ENCODE peak calls at places on chromosomes 2 and 18, in four cellular contexts. J is pancreas, B is right lobe of liver, D is adipocyte. X is an unnamed sample.

GRCh38 chr2:23599006-23599405 is 214.0 kb downstream of the KLHL29 start:
- DNase-seq in J (no peak), B (no peak), D (no peak), X (no peak)

GRCh38 chr2:207619764-207620203 is 5.4 kb downstream of the METTL21A start:
- DNase-seq in J (no peak), B (no peak), D (no peak), X (no peak)

GRCh38 chr2:20454036-20454981 is 7.4 kb downstream of the RHOB start:
- DNase-seq in J (no peak), B (no peak), D (no peak), X (no peak)

GRCh38 chr2:137435176-137435575 is 529.1 kb upstream of the HNMT start:
- DNase-seq in J (no peak), B (no peak), D (peak; percentile 14), X (no peak)

GRCh38 chr2:33411765-33412164 is 64.7 kb upstream of the RASGRP3 start:
- DNase-seq in J (no peak), B (no peak), D (peak; percentile 78), X (peak; percentile 66)

GRCh38 chr2:34670482-34670881 is 1071.4 kb upstream of the FAM98A start:
- DNase-seq in J (no peak), B (no peak), D (no peak), X (no peak)

GRCh38 chr2:74119324-74119723 is 28.4 kb downstream of the BOLA3 start:
- DNase-seq in J (no peak), B (no peak), D (peak; percentile 26), X (no peak)

GRCh38 chr18:21047116-21047515 is 64.5 kb downstream of the ROCK1 start:
- DNase-seq in J (no peak), B (no peak), D (no peak), X (no peak)

GRCh38 chr18:46761054-46761769 is 4.4 kb upstream of the ST8SIA5 start:
- DNase-seq in J (no peak), B (no peak), D (no peak), X (no peak)

GRCh38 chr2:171409436-171409971 is 24.3 kb downstream of the METTL8 start:
- DNase-seq in J (no peak), B (no peak), D (peak; percentile 43), X (peak; percentile 51)

GRCh38 chr2:196601430-196602306 is 37.8 kb upstream of the CCDC150 start:
- DNase-seq in J (no peak), B (no peak), D (peak; percentile 97), X (peak; percentile 80)

GRCh38 chr2:28587526-28588230 is 91.8 kb downstream of the PLB1 start:
- DNase-seq in J (no peak), B (no peak), D (no peak), X (no peak)

GRCh38 chr2:231483398-231484329 is 19.4 kb upstream of the NCL start:
- DNase-seq in J (no peak), B (peak; percentile 39), D (no peak), X (no peak)

GRCh38 chr2:219247678-219248642 is 2.7 kb downstream of the STK16 start:
- DNase-seq in J (no peak), B (no peak), D (no peak), X (no peak)

GRCh38 chr2:175577405-175577986 is 396.0 kb upstream of the ATP5MC3 start:
- DNase-seq in J (no peak), B (no peak), D (peak; percentile 44), X (no peak)

GRCh38 chr2:70431948-70432347 is 121.7 kb downstream of the TGFA start:
- DNase-seq in J (no peak), B (no peak), D (no peak), X (no peak)

GRCh38 chr2:23497063-23497462 is 112.1 kb downstream of the KLHL29 start:
- DNase-seq in J (no peak), B (no peak), D (no peak), X (peak; percentile 67)

GRCh38 chr2:135641156-135642068 is 100.2 kb upstream of the UBXN4 start:
- DNase-seq in J (no peak), B (no peak), D (no peak), X (no peak)

GRCh38 chr2:37890893-37891495 is 34.1 kb upstream of the RMDN2 start:
- DNase-seq in J (peak; percentile 50), B (peak; percentile 75), D (peak; percentile 90), X (peak; percentile 92)

GRCh38 chr18:25230658-25231326 is 121.2 kb downstream of the ZNF521 start:
- DNase-seq in J (peak; percentile 36), B (peak; percentile 30), D (peak; percentile 94), X (peak; percentile 73)

GRCh38 chr2:108212671-108213070 is 27.1 kb upstream of the SULT1C3 start:
- DNase-seq in J (no peak), B (no peak), D (no peak), X (no peak)

GRCh38 chr2:240360645-240361475 is 74.6 kb upstream of the GPC1 start:
- DNase-seq in J (no peak), B (no peak), D (no peak), X (no peak)

GRCh38 chr2:199119796-199120195 is 337.9 kb downstream of the SATB2 start:
- DNase-seq in J (no peak), B (no peak), D (no peak), X (no peak)

GRCh38 chr2:175373001-175373727 is 191.7 kb upstream of the ATP5MC3 start:
- DNase-seq in J (no peak), B (peak; percentile 19), D (peak; percentile 50), X (no peak)

GRCh38 chr2:26615336-26616031 is 25.7 kb downstream of the CIB4 start:
- DNase-seq in J (no peak), B (no peak), D (no peak), X (no peak)

GRCh38 chr2:217061916-217062315 is 202.1 kb upstream of the TNP1 start:
- DNase-seq in J (no peak), B (no peak), D (no peak), X (no peak)

GRCh38 chr2:182819412-182819811 is 47.0 kb downstream of the FRZB start:
- DNase-seq in J (no peak), B (no peak), D (no peak), X (no peak)

GRCh38 chr2:233424028-233424951 is 70.0 kb downstream of the DGKD start:
- DNase-seq in J (no peak), B (no peak), D (no peak), X (no peak)

GRCh38 chr2:23480991-23481797 is 96.2 kb downstream of the KLHL29 start:
- DNase-seq in J (no peak), B (no peak), D (peak; percentile 73), X (peak; percentile 61)

GRCh38 chr18:39624934-39625333 is 2059.3 kb upstream of the CELF4 start:
- DNase-seq in J (no peak), B (no peak), D (peak; percentile 42), X (no peak)

GRCh38 chr2:32357545-32358482 is 991 bp downstream of the BIRC6 start:
- DNase-seq in J (peak; percentile 60), B (peak; percentile 59), D (peak; percentile 57), X (peak; percentile 60)

DNA sequence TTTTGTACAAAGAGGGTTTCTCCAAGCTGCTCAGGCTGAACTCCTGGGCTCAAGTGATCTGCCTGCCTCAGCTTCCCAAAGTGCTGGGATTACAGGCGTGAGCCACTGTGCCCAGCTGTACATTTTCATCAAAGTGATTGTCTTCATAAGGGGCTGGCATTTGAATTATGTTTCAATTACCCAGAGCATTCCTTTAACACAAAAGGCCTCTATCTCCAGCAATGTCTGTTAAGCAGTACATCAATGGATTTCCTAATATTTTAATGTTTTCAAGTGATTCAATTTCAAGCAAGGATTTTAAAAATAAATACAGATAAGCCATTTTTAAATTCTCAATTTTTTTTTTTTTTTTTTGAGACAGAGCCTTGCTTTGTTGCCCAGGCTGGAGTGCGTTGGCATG is 50.9 kb upstream of the AP1S3 start:
- DNase-seq in J (no peak), B (no peak), D (no peak), X (no peak)
- H3K36me3 ChIP-seq in J (peaks cover 19% of the 10 kb centered on the region), B (peaks cover 10% of the 10 kb centered on the region), D (peaks cover 65% of the 10 kb centered on the region), X (peaks cover 39% of the 10 kb centered on the region)

GRCh38 chr18:61556316-61556715 is 223.1 kb downstream of the CDH20 start:
- DNase-seq in J (no peak), B (no peak), D (no peak), X (no peak)
- H3K4me1 ChIP-seq in J (no peaks in the 10 kb centered on the region), B (no peaks in the 10 kb centered on the region), D (no peaks in the 10 kb centered on the region), X (peaks cover 16% of the 10 kb centered on the region)

GRCh38 chr18:51188024-51188701 is 9.3 kb downstream of the MEX3C start:
- DNase-seq in J (no peak), B (no peak), D (no peak), X (no peak)
- H3K36me3 ChIP-seq in J (no peaks in the 10 kb centered on the region), B (no peaks in the 10 kb centered on the region), D (no peaks in the 10 kb centered on the region), X (peaks cover 61% of the 10 kb centered on the region)

GRCh38 chr2:41937921-41938708 is 109.7 kb upstream of the PKDCC start:
- DNase-seq in J (no peak), B (no peak), D (no peak), X (peak; percentile 82)

GRCh38 chr2:41937464-41937861 is 110.4 kb upstream of the PKDCC start:
- DNase-seq in J (no peak), B (no peak), D (no peak), X (peak; percentile 63)

GRCh38 chr2:41935806-41936205 is 112.0 kb upstream of the PKDCC start:
- DNase-seq in J (no peak), B (no peak), D (no peak), X (no peak)

GRCh38 chr2:41935004-41935401 is 112.8 kb upstream of the PKDCC start:
- DNase-seq in J (no peak), B (no peak), D (no peak), X (no peak)

DNA sequence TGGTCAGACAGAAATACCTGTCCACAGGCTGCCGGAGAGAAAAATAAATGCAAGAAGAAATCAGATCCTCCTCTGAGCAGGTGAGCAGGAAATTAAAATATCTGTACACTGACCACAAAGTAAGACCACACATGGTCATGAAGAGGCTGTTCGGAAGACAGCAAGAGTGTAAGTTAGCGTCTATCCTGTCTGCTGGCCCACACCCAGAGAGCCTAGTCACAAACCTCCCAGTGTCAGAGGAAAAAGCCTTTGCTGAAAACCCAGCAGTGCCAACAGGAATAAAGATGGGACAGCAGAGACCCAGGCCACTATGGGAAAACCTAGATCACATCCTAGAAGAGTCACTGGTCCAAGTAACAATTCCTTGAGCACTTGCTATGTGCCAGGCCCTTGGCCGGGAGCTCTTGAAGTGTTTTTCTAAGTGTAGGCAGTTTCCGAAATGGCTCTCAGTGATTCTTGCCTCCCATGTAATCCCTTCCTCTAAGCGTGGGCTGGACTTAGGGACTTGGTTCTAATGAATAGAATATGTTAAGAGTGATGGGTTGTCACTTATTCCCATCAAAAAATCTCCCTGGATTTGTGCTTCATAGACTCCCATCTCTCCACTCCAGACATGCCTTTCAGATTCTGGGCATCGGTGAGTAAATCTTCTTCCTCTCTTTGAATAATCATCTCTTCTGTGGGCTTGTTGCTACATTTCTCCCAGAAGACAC is 110.9 kb upstream of the PKDCC start:
- DNase-seq in J (no peak), B (no peak), D (no peak), X (peak; percentile 83)
- H3K4me1 ChIP-seq in J (no peaks in the 10 kb centered on the region), B (no peaks in the 10 kb centered on the region), D (peaks cover 60% of the 10 kb centered on the region), X (peaks cover 74% of the 10 kb centered on the region)